ENCODE peak calls at places on chromosome 20, in six cellular contexts. O is activated CD8-positive, alpha-beta memory T cell treated with anti-CD3 and anti-CD28 coated beads, Interleukin-2, amount 10 ng/mL, durations not matched to agents 7 days and 5 days; L is neural progenitor cell; K is posterior cingulate gyrus; E is cerebellar cortex; G is HTR-8/SVneo. F is an unnamed sample.

GRCh38 chr20:42276718-42277117 is 658.5 kb upstream of the CHD6 start:
- DNase-seq in E (no peak), K (no peak), G (no peak), L (peak), O (no peak), F (no peak)

GRCh38 chr20:34627458-34627857 is 49.4 kb downstream of the PIGU start:
- DNase-seq in K (no peak), O (no peak), L (no peak), G (peak), E (no peak), F (no peak)

GRCh38 chr20:38302721-38303120 is 1.2 kb upstream of the BPI start:
- DNase-seq in L (peak), E (no peak), G (no peak), K (no peak), O (no peak), F (no peak)

GRCh38 chr20:33724439-33725094 is 4.5 kb upstream of the PXMP4 start:
- DNase-seq in K (no peak), O (no peak), E (no peak), L (no peak), G (no peak), F (no peak)

GRCh38 chr20:18164356-18164755 is 26.7 kb downstream of the KAT14 start:
- DNase-seq in L (no peak), E (no peak), K (no peak), G (no peak), O (no peak), F (no peak)

GRCh38 chr20:62792182-62792939 is 3.9 kb upstream of the MRGBP start:
- DNase-seq in K (no peak), G (no peak), O (no peak), E (no peak), L (no peak), F (no peak)

GRCh38 chr20:4116091-4116490 is 100.7 kb upstream of the RNF24 start:
- DNase-seq in K (no peak), O (no peak), E (peak), L (no peak), G (no peak), F (no peak)

GRCh38 chr20:4225778-4226177 is 210.4 kb upstream of the RNF24 start:
- DNase-seq in O (no peak), E (no peak), L (no peak), G (peak), K (no peak), F (no peak)

GRCh38 chr20:11687546-11688292 is 230.0 kb upstream of the BTBD3 start:
- DNase-seq in L (no peak), G (no peak), E (no peak), K (no peak), O (no peak), F (no peak)

GRCh38 chr20:31425797-31426196 is 14.6 kb upstream of the DEFB123 start:
- DNase-seq in K (no peak), L (no peak), G (no peak), O (no peak), E (no peak), F (no peak)

GRCh38 chr20:62305765-62306431 is 3.1 kb downstream of the ADRM1 start:
- DNase-seq in E (no peak), K (no peak), G (no peak), L (no peak), O (no peak), F (no peak)

GRCh38 chr20:40997116-40997515 is 31.5 kb upstream of the TOP1 start:
- DNase-seq in G (no peak), K (no peak), E (no peak), L (peak), O (no peak), F (no peak)

GRCh38 chr20:63896136-63896890 is 1.4 kb downstream of the DNAJC5 start:
- DNase-seq in L (peak), O (peak), K (peak), G (peak), E (no peak), F (peak)

GRCh38 chr20:43949741-43950618 is 35.3 kb downstream of the TOX2 start:
- DNase-seq in K (no peak), L (no peak), G (no peak), O (peak), E (no peak), F (no peak)

GRCh38 chr20:8997720-8998119 is 71.2 kb upstream of the PLCB4 start:
- DNase-seq in L (no peak), G (no peak), E (no peak), O (no peak), K (no peak), F (peak)

GRCh38 chr20:46557231-46557956 is 6.9 kb upstream of the OCSTAMP start:
- DNase-seq in L (no peak), E (no peak), K (no peak), G (no peak), O (no peak), F (no peak)

GRCh38 chr20:52748235-52748950 is 223.8 kb upstream of the TSHZ2 start:
- DNase-seq in L (no peak), K (no peak), O (no peak), G (no peak), E (peak), F (no peak)

GRCh38 chr20:14553774-14554524 is 216.5 kb upstream of the FLRT3 start:
- DNase-seq in G (no peak), E (no peak), O (no peak), K (no peak), L (no peak), F (no peak)

GRCh38 chr20:44409132-44409600 is 53.7 kb downstream of the HNF4A start:
- DNase-seq in O (no peak), L (no peak), K (no peak), G (no peak), E (no peak), F (no peak)

GRCh38 chr20:46137816-46138215 is 19.7 kb downstream of the CD40 start:
- DNase-seq in O (no peak), E (no peak), K (no peak), L (no peak), G (no peak), F (no peak)

GRCh38 chr20:49674383-49675352 is 39.0 kb downstream of the B4GALT5 start:
- DNase-seq in G (peak), K (no peak), E (no peak), L (no peak), O (no peak), F (peak)

GRCh38 chr20:63940071-63940471 is 16.1 kb downstream of the UCKL1 start:
- DNase-seq in L (no peak), O (no peak), G (no peak), E (no peak), K (no peak), F (no peak)

GRCh38 chr20:23680151-23680550 is 8.7 kb downstream of the CST4 start:
- DNase-seq in O (peak), K (no peak), L (no peak), E (no peak), G (no peak), F (no peak)

GRCh38 chr20:57654363-57654997 is 34.3 kb upstream of the ZBP1 start:
- DNase-seq in L (peak), O (peak), G (peak), K (peak), E (peak), F (peak)

GRCh38 chr20:63873477-63873971 is 8.5 kb downstream of the TPD52L2 start:
- DNase-seq in G (no peak), K (no peak), E (no peak), O (peak), L (no peak), F (no peak)

GRCh38 chr20:21096321-21097043 is 9.7 kb downstream of the LINC00237 start:
- DNase-seq in G (no peak), O (no peak), L (peak), E (no peak), K (peak), F (peak)

GRCh38 chr20:5504061-5504739 is 187.4 kb upstream of the PROKR2 start:
- DNase-seq in G (no peak), O (peak), L (no peak), K (peak), E (peak), F (peak)

GRCh38 chr20:61560361-61560853 is 308.3 kb downstream of the CDH4 start:
- DNase-seq in L (no peak), O (no peak), E (no peak), K (no peak), G (no peak), F (peak)

GRCh38 chr20:37615507-37616425 is 78.1 kb upstream of the CTNNBL1 start:
- DNase-seq in O (peak), E (peak), L (peak), G (peak), K (peak), F (peak)